ENCODE peak calls at places on chromosomes 12 and 14, in ten cellular contexts. N, B, E, J, H, M, Q, U, O and I are unnamed samples.

GRCh38 chr12:124740691-124741137 is 123.0 kb downstream of the SCARB1 start:
- DNase-seq in N (no peak), B (no peak), E (no peak), J (no peak), H (no peak), M (no peak), Q (peak), U (no peak), O (peak), I (no peak)

GRCh38 chr12:62438098-62438692 is 28.4 kb upstream of the MON2 start:
- DNase-seq in N (no peak), B (no peak), E (no peak), J (peak), H (peak), M (peak), Q (peak), U (peak), O (peak), I (no peak)

GRCh38 chr14:24145700-24146621 is at the start of gene PSME2:
- DNase-seq in N (no peak), B (no peak), E (no peak), J (no peak), H (no peak), M (peak), Q (no peak), U (peak), O (no peak), I (peak)

GRCh38 chr14:85534435-85534834 is 4.5 kb downstream of the FLRT2 start:
- DNase-seq in N (no peak), B (peak), E (no peak), J (peak), H (no peak), M (no peak), Q (no peak), U (no peak), O (peak), I (no peak)

GRCh38 chr14:73242274-73242960 is 5.1 kb downstream of the PAPLN start:
- DNase-seq in N (no peak), B (no peak), E (no peak), J (no peak), H (no peak), M (peak), Q (no peak), U (no peak), O (no peak), I (no peak)

GRCh38 chr12:51405801-51406207 is 14.6 kb upstream of the GALNT6 start:
- DNase-seq in N (no peak), B (no peak), E (no peak), J (no peak), H (peak), M (no peak), Q (no peak), U (no peak), O (no peak), I (no peak)

GRCh38 chr14:24734917-24735500 is 101.0 kb upstream of the GZMB start:
- DNase-seq in N (no peak), B (no peak), E (peak), J (peak), H (peak), M (peak), Q (peak), U (peak), O (peak), I (no peak)

GRCh38 chr14:98366429-98366828 is 905.6 kb downstream of the BCL11B start:
- DNase-seq in N (no peak), B (peak), E (no peak), J (no peak), H (no peak), M (no peak), Q (no peak), U (no peak), O (no peak), I (no peak)

GRCh38 chr14:96962337-96962736 is 165.2 kb downstream of the VRK1 start:
- DNase-seq in N (no peak), B (peak), E (no peak), J (no peak), H (no peak), M (no peak), Q (no peak), U (no peak), O (no peak), I (no peak)

GRCh38 chr12:116065561-116065960 is 211.9 kb downstream of the MED13L start:
- DNase-seq in N (no peak), B (no peak), E (no peak), J (no peak), H (peak), M (peak), Q (no peak), U (no peak), O (no peak), I (no peak)

GRCh38 chr14:61101803-61102548 is 120.9 kb downstream of the SLC38A6 start:
- DNase-seq in N (no peak), B (no peak), E (no peak), J (no peak), H (no peak), M (peak), Q (peak), U (peak), O (no peak), I (no peak)

GRCh38 chr12:52036587-52037171 is 14.6 kb upstream of the NR4A1 start:
- DNase-seq in N (peak), B (peak), E (peak), J (peak), H (no peak), M (peak), Q (peak), U (no peak), O (peak), I (peak)

GRCh38 chr14:86072134-86072894 is 542.4 kb downstream of the FLRT2 start:
- DNase-seq in N (no peak), B (no peak), E (no peak), J (no peak), H (no peak), M (no peak), Q (no peak), U (no peak), O (no peak), I (no peak)

GRCh38 chr14:74508292-74508731 is 14.7 kb downstream of the ISCA2 start:
- DNase-seq in N (no peak), B (peak), E (no peak), J (peak), H (no peak), M (no peak), Q (peak), U (no peak), O (no peak), I (peak)

GRCh38 chr12:59839514-59839913 is 243.7 kb downstream of the SLC16A7 start:
- DNase-seq in N (no peak), B (no peak), E (no peak), J (no peak), H (no peak), M (peak), Q (no peak), U (no peak), O (no peak), I (no peak)

GRCh38 chr14:34036319-34036761 is 85.5 kb upstream of the EGLN3 start:
- DNase-seq in N (no peak), B (no peak), E (no peak), J (no peak), H (no peak), M (peak), Q (no peak), U (no peak), O (no peak), I (no peak)

GRCh38 chr14:77498984-77499527 is 440 bp upstream of the ISM2 start:
- DNase-seq in N (no peak), B (no peak), E (no peak), J (peak), H (no peak), M (no peak), Q (no peak), U (no peak), O (no peak), I (no peak)

GRCh38 chr14:91369628-91370445 is 47.8 kb downstream of the CCDC88C start:
- DNase-seq in N (no peak), B (no peak), E (no peak), J (no peak), H (no peak), M (no peak), Q (no peak), U (no peak), O (no peak), I (no peak)

GRCh38 chr12:111569363-111570089 is 29.6 kb downstream of the ATXN2 start:
- DNase-seq in N (no peak), B (no peak), E (no peak), J (no peak), H (no peak), M (no peak), Q (no peak), U (no peak), O (no peak), I (no peak)

DNA sequence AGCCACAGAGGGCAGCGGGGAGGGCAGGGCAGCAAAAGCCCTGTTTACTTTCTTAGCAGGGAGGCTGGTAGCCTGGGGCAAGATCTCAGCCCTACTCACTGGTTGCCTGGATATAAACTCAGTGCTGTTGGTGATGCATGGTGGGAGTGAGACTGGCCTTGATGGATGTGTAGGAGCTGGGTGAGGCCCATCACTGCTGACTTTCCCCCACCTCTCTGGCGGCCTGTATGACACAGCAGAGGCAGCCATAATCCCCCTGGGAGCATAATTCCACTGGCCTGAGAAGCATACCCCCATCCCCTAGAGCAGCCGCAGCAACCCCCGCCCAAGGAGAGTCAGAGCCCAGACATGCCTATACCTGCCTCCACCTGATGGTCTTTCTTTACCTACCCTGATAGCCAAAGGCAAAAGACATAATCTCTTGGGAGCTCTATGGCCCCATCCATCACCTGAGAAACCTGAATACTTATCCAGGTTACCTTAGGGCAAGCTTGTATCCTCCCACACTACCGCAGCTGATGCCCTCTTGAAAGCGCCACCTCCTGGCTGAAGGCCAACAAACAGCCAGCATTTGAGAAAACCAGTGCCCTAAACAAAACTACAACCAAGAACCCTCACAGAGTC is 59.3 kb downstream of the DNAI7 start:
- DNase-seq in N (no peak), B (no peak), E (no peak), J (peak), H (no peak), M (no peak), Q (no peak), U (no peak), O (no peak), I (no peak)
- TF ChIP-seq CTCF in N (no peak), B (no peak), E (no peak), J (no peak), H (no peak), M (no peak), Q (no peak), U (no peak), O (no peak), I (no peak)

GRCh38 chr12:2623472-2623871 is 171.3 kb upstream of the FKBP4 start:
- DNase-seq in N (no peak), B (no peak), E (no peak), J (no peak), H (no peak), M (no peak), Q (no peak), U (no peak), O (no peak), I (no peak)

GRCh38 chr12:2627343-2628191 is 167.2 kb upstream of the FKBP4 start:
- DNase-seq in N (no peak), B (no peak), E (no peak), J (no peak), H (no peak), M (no peak), Q (no peak), U (no peak), O (no peak), I (no peak)

GRCh38 chr12:2622460-2622859 is 172.3 kb upstream of the FKBP4 start:
- DNase-seq in N (no peak), B (no peak), E (no peak), J (no peak), H (no peak), M (no peak), Q (no peak), U (no peak), O (no peak), I (no peak)

GRCh38 chr12:2625267-2625666 is 169.5 kb upstream of the FKBP4 start:
- DNase-seq in N (no peak), B (no peak), E (no peak), J (no peak), H (no peak), M (no peak), Q (no peak), U (no peak), O (no peak), I (no peak)

GRCh38 chr12:2624543-2625266 is 170.1 kb upstream of the FKBP4 start:
- DNase-seq in N (no peak), B (no peak), E (no peak), J (peak), H (no peak), M (peak), Q (peak), U (no peak), O (no peak), I (no peak)
- TF ChIP-seq CTCF in N (peak), B (no peak), E (peak), J (no peak), H (peak), M (peak), Q (no peak), U (peak), O (no peak), I (no peak)

GRCh38 chr12:41663487-41664258 is 475.6 kb downstream of the PDZRN4 start:
- DNase-seq in N (no peak), B (no peak), E (no peak), J (no peak), H (peak), M (no peak), Q (peak), U (no peak), O (no peak), I (no peak)
- TF ChIP-seq CTCF in N (peak), B (no peak), E (peak), J (peak), H (peak), M (no peak), Q (peak), U (no peak), O (peak), I (no peak)

DNA sequence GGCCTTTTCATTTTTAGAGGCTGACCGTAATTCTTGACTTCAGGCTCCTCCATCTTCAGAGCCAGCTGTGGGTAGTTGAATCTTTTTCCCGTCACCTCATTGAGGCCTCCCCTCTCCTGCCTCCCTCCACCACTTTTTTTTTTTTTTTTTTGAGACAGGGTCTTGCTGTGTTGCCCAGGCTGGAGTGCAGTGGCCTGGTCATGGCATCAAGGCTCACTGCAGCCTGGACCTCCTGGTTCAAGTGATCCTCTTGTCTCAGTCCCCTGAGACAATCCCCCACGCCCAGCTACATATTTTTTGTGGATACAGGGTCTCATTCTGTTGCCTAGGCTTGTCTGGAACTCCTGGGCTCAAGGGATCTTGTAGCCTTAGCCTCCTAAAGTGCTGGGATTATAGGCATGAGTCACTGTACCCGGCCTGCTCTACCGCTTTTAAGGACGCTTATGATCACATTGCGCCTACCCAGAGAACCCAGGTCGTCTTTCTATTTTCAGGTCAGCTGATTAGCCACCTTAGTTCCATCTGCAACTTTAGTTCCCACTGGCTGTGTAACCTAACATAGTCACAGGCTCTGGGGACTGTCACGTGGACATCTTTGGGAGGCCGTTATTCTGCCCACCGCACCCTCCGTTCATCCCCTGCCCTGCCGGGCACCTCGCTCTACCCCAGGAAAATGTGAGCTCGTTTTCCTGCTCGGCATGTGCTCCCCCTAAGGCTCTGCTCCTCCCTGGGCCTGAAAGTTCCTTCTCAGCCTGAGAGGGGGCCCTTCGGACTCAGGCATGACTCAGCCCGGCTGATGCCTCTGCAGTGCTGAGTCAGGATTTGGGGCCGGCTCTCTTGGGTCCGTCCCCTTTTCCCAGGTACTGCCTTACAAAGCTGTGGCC is 13.4 kb downstream of the TNFAIP2 start:
- DNase-seq in N (no peak), B (no peak), E (no peak), J (no peak), H (no peak), M (peak), Q (peak), U (no peak), O (peak), I (no peak)
- TF ChIP-seq CTCF in N (no peak), B (no peak), E (no peak), J (no peak), H (no peak), M (no peak), Q (no peak), U (no peak), O (no peak), I (no peak)

GRCh38 chr12:120466560-120467315 is 2.8 kb downstream of the SRSF9 start:
- DNase-seq in N (no peak), B (no peak), E (peak), J (peak), H (no peak), M (peak), Q (peak), U (no peak), O (peak), I (no peak)
- TF ChIP-seq CTCF in N (peak), B (no peak), E (peak), J (peak), H (peak), M (peak), Q (peak), U (peak), O (peak), I (no peak)

GRCh38 chr12:119326341-119326740 is 8.2 kb upstream of the CCDC60 start:
- DNase-seq in N (no peak), B (no peak), E (no peak), J (no peak), H (no peak), M (no peak), Q (no peak), U (no peak), O (no peak), I (no peak)

GRCh38 chr12:119322324-119322723 is 12.2 kb upstream of the CCDC60 start:
- DNase-seq in N (no peak), B (peak), E (no peak), J (no peak), H (no peak), M (no peak), Q (no peak), U (no peak), O (no peak), I (no peak)

GRCh38 chr12:119328111-119328510 is 6.4 kb upstream of the CCDC60 start:
- DNase-seq in N (no peak), B (no peak), E (no peak), J (peak), H (no peak), M (no peak), Q (peak), U (no peak), O (no peak), I (no peak)
- TF ChIP-seq CTCF in N (peak), B (no peak), E (peak), J (peak), H (peak), M (no peak), Q (no peak), U (no peak), O (no peak), I (no peak)

DNA sequence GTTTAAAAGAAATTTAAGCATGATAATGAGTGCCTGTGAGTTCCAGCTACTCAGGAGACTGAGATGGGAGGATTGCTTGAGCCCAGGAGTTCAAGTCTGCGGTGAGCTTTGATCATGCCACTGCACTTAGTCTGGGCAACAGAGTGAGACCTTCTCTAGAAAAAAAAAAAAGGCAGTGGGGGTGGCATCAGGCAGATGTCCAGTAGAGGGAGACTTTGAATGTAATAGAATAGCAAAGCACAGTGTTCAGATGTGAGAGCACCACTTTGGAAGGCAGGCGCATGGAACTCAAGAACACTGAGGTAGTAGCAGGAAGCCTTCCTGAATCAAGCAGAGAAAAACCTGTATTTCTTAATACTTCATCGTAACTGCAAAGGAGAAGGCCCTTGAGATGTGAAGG is 394.5 kb upstream of the GARIN6 start:
- DNase-seq in N (no peak), B (no peak), E (no peak), J (no peak), H (no peak), M (no peak), Q (peak), U (no peak), O (no peak), I (no peak)
- TF ChIP-seq CTCF in N (no peak), B (no peak), E (peak), J (no peak), H (peak), M (no peak), Q (no peak), U (no peak), O (no peak), I (no peak)

GRCh38 chr12:96234591-96235496 is 40.7 kb downstream of the ELK3 start:
- DNase-seq in N (no peak), B (peak), E (no peak), J (no peak), H (no peak), M (no peak), Q (no peak), U (no peak), O (no peak), I (no peak)

GRCh38 chr12:96233941-96234461 is 39.8 kb downstream of the ELK3 start:
- DNase-seq in N (peak), B (peak), E (no peak), J (no peak), H (no peak), M (peak), Q (no peak), U (peak), O (peak), I (peak)

GRCh38 chr12:96236221-96236822 is 42.1 kb downstream of the ELK3 start:
- DNase-seq in N (peak), B (no peak), E (no peak), J (no peak), H (no peak), M (peak), Q (no peak), U (no peak), O (no peak), I (no peak)

GRCh38 chr12:96237035-96237434 is 42.9 kb downstream of the ELK3 start:
- DNase-seq in N (no peak), B (no peak), E (no peak), J (no peak), H (no peak), M (peak), Q (no peak), U (no peak), O (no peak), I (no peak)

DNA sequence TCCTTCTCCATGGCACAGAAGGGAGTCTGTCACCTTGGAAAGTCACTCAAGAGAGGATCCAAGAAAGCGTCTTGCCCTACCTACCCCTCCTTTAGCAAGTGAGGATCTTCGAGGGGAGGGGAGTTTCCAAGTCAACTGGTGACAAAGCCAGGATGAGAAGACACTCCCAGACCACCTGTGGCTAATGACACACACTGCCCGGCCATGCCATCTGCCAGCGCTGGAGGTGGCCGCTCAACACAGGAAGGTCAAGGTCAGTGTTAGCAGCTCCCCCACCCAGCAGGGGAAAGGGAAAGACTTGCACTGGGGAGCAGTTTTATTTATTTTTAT is 41.3 kb downstream of the ELK3 start:
- DNase-seq in N (no peak), B (no peak), E (no peak), J (no peak), H (no peak), M (no peak), Q (peak), U (no peak), O (peak), I (no peak)
- TF ChIP-seq CTCF in N (no peak), B (no peak), E (no peak), J (no peak), H (no peak), M (no peak), Q (no peak), U (no peak), O (no peak), I (no peak)